ENCODE peak calls at places on chromosomes 7 and 10, in eight cellular contexts. X, L, Q, D, K, B, O and V are unnamed samples.

GRCh38 chr7:21616796-21617436 is 74.1 kb downstream of the DNAH11 start:
- DNase-seq in L (no peak), Q (no peak), X (no peak), K (no peak), B (no peak), O (peak; percentile 42), D (peak; percentile 77), V (peak; percentile 19)

GRCh38 chr7:81482600-81483186 is 287.2 kb downstream of the HGF start:
- DNase-seq in Q (no peak), K (no peak), B (no peak), X (no peak), O (no peak), D (peak; percentile 24), L (no peak), V (no peak)

GRCh38 chr7:2019693-2020511 is 212.8 kb downstream of the MAD1L1 start:
- DNase-seq in X (no peak), L (no peak), D (peak; percentile 89), O (no peak), Q (no peak), K (no peak), B (no peak), V (peak; percentile 80)

GRCh38 chr7:158497627-158498026 is 90.0 kb downstream of the PTPRN2 start:
- DNase-seq in L (no peak), K (no peak), B (no peak), Q (no peak), O (no peak), X (no peak), D (no peak), V (no peak)

GRCh38 chr10:31760674-31761081 is 168.0 kb downstream of the ARHGAP12 start:
- DNase-seq in K (no peak), O (no peak), L (no peak), Q (no peak), B (no peak), D (no peak), X (no peak), V (no peak)

GRCh38 chr7:110084177-110084807 is 1006.6 kb upstream of the LRRN3 start:
- DNase-seq in O (no peak), K (no peak), B (no peak), L (no peak), X (no peak), D (no peak), Q (no peak), V (no peak)

GRCh38 chr7:124566576-124566975 is 199.0 kb downstream of the GPR37 start:
- DNase-seq in B (no peak), O (no peak), X (no peak), D (peak; percentile 94), Q (no peak), L (no peak), K (no peak), V (peak; percentile 15)

GRCh38 chr7:135761751-135762488 is 13.3 kb upstream of the FAM180A start:
- DNase-seq in D (peak; percentile 84), X (no peak), L (no peak), K (no peak), Q (no peak), O (no peak), B (no peak), V (peak; percentile 53)

GRCh38 chr10:28842321-28842720 is 165.0 kb downstream of the BAMBI start:
- DNase-seq in O (no peak), D (peak; percentile 82), L (no peak), Q (no peak), K (no peak), B (no peak), X (no peak), V (no peak)

GRCh38 chr7:44184221-44184873 is 4.9 kb downstream of the GCK start:
- DNase-seq in Q (no peak), D (peak; percentile 88), B (no peak), X (no peak), L (no peak), O (peak; percentile 86), K (no peak), V (peak; percentile 94)

GRCh38 chr10:123821136-123821535 is 70.5 kb downstream of the CPXM2 start:
- DNase-seq in Q (no peak), L (no peak), O (no peak), K (no peak), B (no peak), D (no peak), X (no peak), V (no peak)

GRCh38 chr7:30514177-30514576 is 9.5 kb upstream of the GGCT start:
- DNase-seq in Q (no peak), K (no peak), B (no peak), O (no peak), D (no peak), X (no peak), L (no peak), V (no peak)

GRCh38 chr7:37201003-37201875 is 247.4 kb downstream of the ELMO1 start:
- DNase-seq in X (peak; percentile 14), L (peak; percentile 74), D (peak; percentile 55), Q (no peak), O (no peak), B (peak; percentile 33), K (peak; percentile 21), V (peak; percentile 94)

GRCh38 chr10:62733654-62734293 is 70.7 kb upstream of the ADO start:
- DNase-seq in Q (no peak), O (no peak), X (no peak), B (no peak), D (no peak), L (no peak), K (peak; percentile 16), V (no peak)

GRCh38 chr7:66138994-66139752 is 24.5 kb downstream of the CRCP start:
- DNase-seq in B (no peak), D (peak; percentile 59), X (no peak), L (no peak), K (no peak), O (no peak), Q (no peak), V (no peak)

GRCh38 chr7:131008840-131009651 is 275.0 kb upstream of the KLF14 start:
- DNase-seq in L (no peak), Q (no peak), D (peak; percentile 62), X (no peak), B (no peak), O (no peak), K (no peak), V (no peak)

GRCh38 chr10:100744136-100744979 is 1.0 kb upstream of the PAX2 start:
- DNase-seq in O (no peak), Q (no peak), B (no peak), X (no peak), L (no peak), K (no peak), D (no peak), V (no peak)

GRCh38 chr7:99201027-99201426 is 6.9 kb downstream of the KPNA7 start:
- DNase-seq in L (no peak), K (no peak), X (no peak), D (peak; percentile 87), Q (no peak), B (no peak), O (peak; percentile 74), V (no peak)

GRCh38 chr10:84195044-84195830 is 900 bp downstream of the CDHR1 start:
- DNase-seq in B (no peak), Q (no peak), L (no peak), D (no peak), K (no peak), X (no peak), O (no peak), V (no peak)

GRCh38 chr10:215444-215843 is 80.2 kb downstream of the ZMYND11 start:
- DNase-seq in X (no peak), O (no peak), K (no peak), D (no peak), B (no peak), L (no peak), Q (no peak), V (no peak)

GRCh38 chr7:49774459-49775064 is 1.1 kb downstream of the VWC2 start:
- DNase-seq in Q (no peak), O (no peak), K (no peak), L (no peak), X (no peak), B (no peak), D (no peak), V (no peak)

GRCh38 chr10:48523820-48524758 is 80.8 kb downstream of the ARHGAP22 start:
- DNase-seq in D (peak; percentile 50), B (no peak), Q (no peak), L (no peak), O (no peak), X (no peak), K (no peak), V (peak; percentile 64)

GRCh38 chr10:33772370-33773331 is 438.2 kb upstream of the NRP1 start:
- DNase-seq in K (no peak), B (no peak), O (no peak), L (no peak), X (no peak), Q (no peak), D (no peak), V (no peak)